ENCODE peak calls at places on chromosomes 3 and 15, in nine cellular contexts. One of them, this sample, is unnamed.

GRCh38 chr3:109713288-109713687 is 375.9 kb upstream of the DPPA4 start:
- DNase-seq in RKO: no peak
- DNase-seq in Ammon's horn: no peak
- DNase-seq in G401: no peak
- DNase-seq in cardiac muscle cell: no peak
- DNase-seq in astrocyte: no peak
- DNase-seq in NCI-H2081: no peak
- DNase-seq in neuronal stem cell: no peak
- DNase-seq in stimulated activated CD8-positive, alpha-beta memory T cell treated with anti-CD3 and anti-CD28 coated beads, Interleukin-4, amount 100 ng/mL, for 4 hours: no peak
- DNase-seq in this sample: no peak

GRCh38 chr3:122661633-122662032 is 19.0 kb upstream of the PARP14 start:
- DNase-seq in RKO: no peak
- DNase-seq in Ammon's horn: no peak
- DNase-seq in G401: no peak
- DNase-seq in cardiac muscle cell: no peak
- DNase-seq in astrocyte: no peak
- DNase-seq in NCI-H2081: no peak
- DNase-seq in neuronal stem cell: no peak
- DNase-seq in stimulated activated CD8-positive, alpha-beta memory T cell treated with anti-CD3 and anti-CD28 coated beads, Interleukin-4, amount 100 ng/mL, for 4 hours: no peak
- DNase-seq in this sample: no peak

GRCh38 chr3:194383276-194383940 is 13.9 kb upstream of the LRRC15 start:
- DNase-seq in RKO: no peak
- DNase-seq in Ammon's horn: no peak
- DNase-seq in G401: no peak
- DNase-seq in cardiac muscle cell: no peak
- DNase-seq in astrocyte: no peak
- DNase-seq in NCI-H2081: no peak
- DNase-seq in neuronal stem cell: no peak
- DNase-seq in stimulated activated CD8-positive, alpha-beta memory T cell treated with anti-CD3 and anti-CD28 coated beads, Interleukin-4, amount 100 ng/mL, for 4 hours: no peak
- DNase-seq in this sample: peak

GRCh38 chr15:29698030-29698701 is 124.1 kb downstream of the TJP1 start:
- DNase-seq in RKO: peak
- DNase-seq in Ammon's horn: no peak
- DNase-seq in G401: peak
- DNase-seq in cardiac muscle cell: peak
- DNase-seq in astrocyte: peak
- DNase-seq in NCI-H2081: peak
- DNase-seq in neuronal stem cell: no peak
- DNase-seq in stimulated activated CD8-positive, alpha-beta memory T cell treated with anti-CD3 and anti-CD28 coated beads, Interleukin-4, amount 100 ng/mL, for 4 hours: no peak
- DNase-seq in this sample: no peak

GRCh38 chr3:128490650-128491070 is 2.3 kb downstream of the GATA2 start:
- DNase-seq in RKO: no peak
- DNase-seq in Ammon's horn: no peak
- DNase-seq in G401: no peak
- DNase-seq in cardiac muscle cell: no peak
- DNase-seq in astrocyte: no peak
- DNase-seq in NCI-H2081: no peak
- DNase-seq in neuronal stem cell: no peak
- DNase-seq in stimulated activated CD8-positive, alpha-beta memory T cell treated with anti-CD3 and anti-CD28 coated beads, Interleukin-4, amount 100 ng/mL, for 4 hours: no peak
- DNase-seq in this sample: no peak

GRCh38 chr15:73936588-73937312 is 10.5 kb downstream of the LOXL1 start:
- DNase-seq in RKO: no peak
- DNase-seq in Ammon's horn: no peak
- DNase-seq in G401: no peak
- DNase-seq in cardiac muscle cell: no peak
- DNase-seq in astrocyte: no peak
- DNase-seq in NCI-H2081: no peak
- DNase-seq in neuronal stem cell: no peak
- DNase-seq in stimulated activated CD8-positive, alpha-beta memory T cell treated with anti-CD3 and anti-CD28 coated beads, Interleukin-4, amount 100 ng/mL, for 4 hours: no peak
- DNase-seq in this sample: no peak

GRCh38 chr15:85800460-85801123 is 5.9 kb upstream of the KLHL25 start:
- DNase-seq in RKO: peak
- DNase-seq in Ammon's horn: no peak
- DNase-seq in G401: no peak
- DNase-seq in cardiac muscle cell: peak
- DNase-seq in astrocyte: peak
- DNase-seq in NCI-H2081: peak
- DNase-seq in neuronal stem cell: no peak
- DNase-seq in stimulated activated CD8-positive, alpha-beta memory T cell treated with anti-CD3 and anti-CD28 coated beads, Interleukin-4, amount 100 ng/mL, for 4 hours: no peak
- DNase-seq in this sample: peak

GRCh38 chr3:148903022-148903442 is 37.9 kb downstream of the CPA3 start:
- DNase-seq in RKO: no peak
- DNase-seq in Ammon's horn: no peak
- DNase-seq in G401: no peak
- DNase-seq in cardiac muscle cell: peak
- DNase-seq in astrocyte: peak
- DNase-seq in NCI-H2081: no peak
- DNase-seq in neuronal stem cell: no peak
- DNase-seq in stimulated activated CD8-positive, alpha-beta memory T cell treated with anti-CD3 and anti-CD28 coated beads, Interleukin-4, amount 100 ng/mL, for 4 hours: no peak
- DNase-seq in this sample: no peak

GRCh38 chr15:47974724-47975123 is 146.1 kb upstream of the SLC24A5 start:
- DNase-seq in RKO: no peak
- DNase-seq in Ammon's horn: no peak
- DNase-seq in G401: no peak
- DNase-seq in cardiac muscle cell: no peak
- DNase-seq in astrocyte: no peak
- DNase-seq in NCI-H2081: no peak
- DNase-seq in neuronal stem cell: no peak
- DNase-seq in stimulated activated CD8-positive, alpha-beta memory T cell treated with anti-CD3 and anti-CD28 coated beads, Interleukin-4, amount 100 ng/mL, for 4 hours: no peak
- DNase-seq in this sample: no peak

This sample was measured in ascending aorta.